ENCODE peak calls at places on chromosomes 5 and 9, in five cellular contexts. One of them, this sample, is unnamed.

GRCh38 chr5:189486-189885 is 1.8 kb upstream of the LRRC14B start:
- DNase-seq in GM12878: no peak
- DNase-seq in HepG2: no peak
- DNase-seq in H1: no peak
- DNase-seq in HCT116: no peak
- DNase-seq in this sample: no peak

GRCh38 chr9:85430659-85431370 is 310.9 kb downstream of the AGTPBP1 start:
- DNase-seq in HepG2: no peak
- DNase-seq in H1: no peak
- DNase-seq in GM12878: no peak
- DNase-seq in HCT116: no peak
- DNase-seq in this sample: no peak

GRCh38 chr5:64312496-64312895 is 146.9 kb downstream of the RNF180 start:
- DNase-seq in H1: no peak
- DNase-seq in GM12878: no peak
- DNase-seq in HCT116: no peak
- DNase-seq in HepG2: no peak
- DNase-seq in this sample: no peak

GRCh38 chr5:73365990-73366667 is 82.4 kb downstream of the FOXD1 start:
- DNase-seq in GM12878: no peak
- DNase-seq in HCT116: no peak
- DNase-seq in H1: no peak
- DNase-seq in HepG2: no peak
- DNase-seq in this sample: no peak

GRCh38 chr9:94872921-94873511 is 146.5 kb downstream of the AOPEP start:
- DNase-seq in H1: no peak
- DNase-seq in HepG2: no peak
- DNase-seq in HCT116: no peak
- DNase-seq in GM12878: no peak
- DNase-seq in this sample: no peak

GRCh38 chr9:87422999-87423398 is 74.7 kb upstream of the DAPK1 start:
- DNase-seq in GM12878: no peak
- DNase-seq in HepG2: no peak
- DNase-seq in HCT116: no peak
- DNase-seq in H1: no peak
- DNase-seq in this sample: no peak

GRCh38 chr9:72661401-72662135 is 140.2 kb downstream of the TMC1 start:
- DNase-seq in HepG2: no peak
- DNase-seq in HCT116: no peak
- DNase-seq in GM12878: no peak
- DNase-seq in H1: no peak
- DNase-seq in this sample: no peak

GRCh38 chr9:18979367-18979766 is 53.6 kb downstream of the SAXO1 start:
- DNase-seq in GM12878: no peak
- DNase-seq in H1: no peak
- DNase-seq in HepG2: no peak
- DNase-seq in HCT116: no peak
- DNase-seq in this sample: no peak

GRCh38 chr5:127335381-127335780 is 44.8 kb downstream of the MEGF10 start:
- DNase-seq in GM12878: no peak
- DNase-seq in HepG2: no peak
- DNase-seq in HCT116: no peak
- DNase-seq in H1: no peak
- DNase-seq in this sample: no peak

GRCh38 chr9:6997330-6997729 is 239.6 kb downstream of the KDM4C start:
- DNase-seq in H1: no peak
- DNase-seq in HepG2: no peak
- DNase-seq in GM12878: no peak
- DNase-seq in HCT116: no peak
- DNase-seq in this sample: no peak

GRCh38 chr5:56763711-56764466 is 51.5 kb upstream of the MAP3K1 start:
- DNase-seq in H1: no peak
- DNase-seq in HepG2: peak; percentile 26
- DNase-seq in GM12878: no peak
- DNase-seq in HCT116: no peak
- DNase-seq in this sample: no peak

GRCh38 chr9:68970150-68970549 is 43.8 kb downstream of the PRKACG start:
- DNase-seq in HepG2: no peak
- DNase-seq in H1: no peak
- DNase-seq in HCT116: no peak
- DNase-seq in GM12878: no peak
- DNase-seq in this sample: no peak

GRCh38 chr5:135486679-135487395 is 34.7 kb upstream of the TIFAB start:
- DNase-seq in GM12878: no peak
- DNase-seq in H1: no peak
- DNase-seq in HepG2: no peak
- DNase-seq in HCT116: no peak
- DNase-seq in this sample: no peak

GRCh38 chr5:53944981-53945380 is 365.4 kb downstream of the ARL15 start:
- DNase-seq in HCT116: no peak
- DNase-seq in H1: no peak
- DNase-seq in HepG2: peak; percentile 42
- DNase-seq in GM12878: no peak
- DNase-seq in this sample: no peak

GRCh38 chr9:127311239-127311741 is 46.7 kb downstream of the GARNL3 start:
- DNase-seq in HCT116: peak; percentile 1
- DNase-seq in H1: peak; percentile 68
- DNase-seq in HepG2: peak; percentile 30
- DNase-seq in GM12878: no peak
- DNase-seq in this sample: no peak

GRCh38 chr5:65292196-65292595 is 189.5 kb downstream of the ADAMTS6 start:
- DNase-seq in GM12878: no peak
- DNase-seq in H1: no peak
- DNase-seq in HepG2: no peak
- DNase-seq in HCT116: no peak
- DNase-seq in this sample: no peak

GRCh38 chr5:135343417-135343816 is 55.6 kb downstream of the MACROH2A1 start:
- DNase-seq in HCT116: no peak
- DNase-seq in H1: no peak
- DNase-seq in GM12878: no peak
- DNase-seq in HepG2: no peak
- DNase-seq in this sample: no peak

GRCh38 chr5:160324885-160325284 is 12.5 kb upstream of the CCNJL start:
- DNase-seq in HCT116: no peak
- DNase-seq in H1: no peak
- DNase-seq in GM12878: no peak
- DNase-seq in HepG2: no peak
- DNase-seq in this sample: no peak

GRCh38 chr5:112366987-112367386 is 52.1 kb downstream of the EPB41L4A start:
- DNase-seq in GM12878: no peak
- DNase-seq in H1: no peak
- DNase-seq in HepG2: peak; percentile 20
- DNase-seq in HCT116: peak; percentile 26
- DNase-seq in this sample: no peak

GRCh38 chr5:56123531-56124243 is 109.4 kb downstream of the ANKRD55 start:
- DNase-seq in HepG2: peak; percentile 99
- DNase-seq in H1: peak; percentile 50
- DNase-seq in HCT116: peak; percentile 91
- DNase-seq in GM12878: no peak
- DNase-seq in this sample: peak; percentile 47

GRCh38 chr5:61263072-61263471 is 69.0 kb upstream of the ZSWIM6 start:
- DNase-seq in H1: no peak
- DNase-seq in HepG2: no peak
- DNase-seq in GM12878: no peak
- DNase-seq in HCT116: no peak
- DNase-seq in this sample: no peak

GRCh38 chr5:167587768-167588167 is 703.7 kb upstream of the WWC1 start:
- DNase-seq in GM12878: no peak
- DNase-seq in H1: no peak
- DNase-seq in HCT116: peak; percentile 8
- DNase-seq in HepG2: peak; percentile 11
- DNase-seq in this sample: peak; percentile 42

GRCh38 chr9:70609542-70610286 is 195.3 kb upstream of the KLF9 start:
- DNase-seq in GM12878: no peak
- DNase-seq in H1: no peak
- DNase-seq in HepG2: no peak
- DNase-seq in HCT116: no peak
- DNase-seq in this sample: no peak

GRCh38 chr9:70603020-70603411 is 188.6 kb upstream of the KLF9 start:
- DNase-seq in HCT116: no peak
- DNase-seq in H1: no peak
- DNase-seq in HepG2: no peak
- DNase-seq in GM12878: no peak
- DNase-seq in this sample: no peak

GRCh38 chr9:70607329-70607728 is 192.9 kb upstream of the KLF9 start:
- DNase-seq in H1: no peak
- DNase-seq in GM12878: no peak
- DNase-seq in HepG2: no peak
- DNase-seq in HCT116: no peak
- DNase-seq in this sample: no peak

GRCh38 chr9:70610287-70610644 is 195.8 kb upstream of the KLF9 start:
- DNase-seq in H1: no peak
- DNase-seq in GM12878: no peak
- DNase-seq in HCT116: no peak
- DNase-seq in HepG2: no peak
- DNase-seq in this sample: no peak

DNA sequence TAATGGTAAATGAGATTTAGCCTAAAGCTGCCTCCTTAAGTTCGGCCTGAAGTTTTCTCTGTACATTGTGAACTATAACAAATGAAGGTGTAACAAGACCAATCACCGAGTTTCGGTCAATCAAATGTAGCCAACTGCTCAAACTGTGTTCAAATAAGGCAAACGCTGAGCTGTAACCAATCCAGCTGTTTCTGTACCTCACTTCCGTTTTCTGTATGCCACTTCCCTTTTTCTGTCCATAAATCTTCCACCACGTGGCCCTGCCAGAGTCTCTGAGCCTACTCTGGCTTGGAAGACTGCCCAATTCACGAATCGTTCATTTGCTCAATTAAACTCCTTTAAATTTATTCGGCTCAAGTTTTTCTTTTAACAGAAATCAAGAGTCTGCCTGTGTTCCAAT is 193.5 kb upstream of the KLF9 start:
- DNase-seq in H1: no peak
- DNase-seq in GM12878: no peak
- DNase-seq in HCT116: no peak
- DNase-seq in HepG2: no peak
- DNase-seq in this sample: no peak
- TF ChIP-seq YY1 in H1: no peak
- TF ChIP-seq YY1 in GM12878: no peak
- TF ChIP-seq YY1 in HCT116: no peak
- TF ChIP-seq YY1 in HepG2: no peak
- TF ChIP-seq YY1 in this sample: no peak

GRCh38 chr5:44167540-44167939 is 221.7 kb downstream of the FGF10 start:
- DNase-seq in H1: no peak
- DNase-seq in HepG2: no peak
- DNase-seq in GM12878: no peak
- DNase-seq in HCT116: no peak
- DNase-seq in this sample: no peak
- H3K9me3 ChIP-seq in H1: no peaks in the 10 kb centered on the region
- H3K9me3 ChIP-seq in HepG2: peaks cover 56% of the 10 kb centered on the region
- H3K9me3 ChIP-seq in GM12878: no peaks in the 10 kb centered on the region
- H3K9me3 ChIP-seq in HCT116: no peaks in the 10 kb centered on the region
- H3K9me3 ChIP-seq in this sample: no peaks in the 10 kb centered on the region

GRCh38 chr9:135149876-135150275 is 62.4 kb downstream of the OLFM1 start:
- DNase-seq in GM12878: no peak
- DNase-seq in HepG2: no peak
- DNase-seq in HCT116: no peak
- DNase-seq in H1: no peak
- DNase-seq in this sample: no peak
- TF ChIP-seq YY1 in GM12878: no peak
- TF ChIP-seq YY1 in HepG2: no peak
- TF ChIP-seq YY1 in HCT116: no peak
- TF ChIP-seq YY1 in H1: no peak
- TF ChIP-seq YY1 in this sample: no peak

GRCh38 chr5:129909225-129909624 is 5.0 kb downstream of the CHSY3 start:
- DNase-seq in H1: no peak
- DNase-seq in GM12878: no peak
- DNase-seq in HCT116: no peak
- DNase-seq in HepG2: no peak
- DNase-seq in this sample: no peak
- H3K9me3 ChIP-seq in H1: no peaks in the 10 kb centered on the region
- H3K9me3 ChIP-seq in GM12878: no peaks in the 10 kb centered on the region
- H3K9me3 ChIP-seq in HCT116: no peaks in the 10 kb centered on the region
- H3K9me3 ChIP-seq in HepG2: no peaks in the 10 kb centered on the region
- H3K9me3 ChIP-seq in this sample: no peaks in the 10 kb centered on the region

DNA sequence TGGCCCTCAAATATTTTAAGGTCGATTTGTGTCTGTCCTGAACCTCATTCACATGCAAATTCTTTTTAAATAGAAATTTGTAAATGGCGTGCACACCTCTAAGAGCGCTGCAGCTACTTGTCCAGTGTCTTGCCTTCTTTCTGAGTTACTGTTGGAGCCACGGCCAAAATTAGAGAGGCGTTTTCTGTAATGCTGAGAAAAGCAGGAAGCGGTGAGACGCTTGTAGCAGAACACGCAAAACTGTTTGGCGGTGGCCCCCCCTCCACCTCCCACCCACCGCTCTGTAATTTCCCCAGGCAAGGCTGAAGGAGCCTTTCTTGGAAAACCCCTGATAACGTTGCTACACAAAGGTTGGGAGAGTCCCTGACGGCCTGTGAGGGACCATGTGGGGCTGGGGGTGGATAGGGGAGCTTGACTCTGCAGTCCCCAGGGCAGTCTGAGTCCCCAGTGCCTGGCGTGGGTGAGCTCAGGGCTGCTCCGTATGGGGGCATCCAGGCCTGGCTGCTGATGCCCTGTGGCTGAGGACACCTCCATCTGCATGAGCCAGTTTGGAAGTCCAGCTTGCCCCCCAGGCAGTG is 96.5 kb downstream of the GADD45G start:
- DNase-seq in GM12878: peak; percentile 73
- DNase-seq in H1: no peak
- DNase-seq in HepG2: no peak
- DNase-seq in HCT116: no peak
- DNase-seq in this sample: no peak
- TF ChIP-seq YY1 in GM12878: peak; percentile 15
- TF ChIP-seq YY1 in H1: no peak
- TF ChIP-seq YY1 in HepG2: no peak
- TF ChIP-seq YY1 in HCT116: no peak
- TF ChIP-seq YY1 in this sample: no peak

GRCh38 chr5:150945947-150946346 is 41.2 kb upstream of the ZNF300 start:
- DNase-seq in H1: no peak
- DNase-seq in HCT116: no peak
- DNase-seq in GM12878: no peak
- DNase-seq in HepG2: no peak
- DNase-seq in this sample: no peak
- H3K9me3 ChIP-seq in H1: peaks cover 59% of the 10 kb centered on the region
- H3K9me3 ChIP-seq in HCT116: peaks cover 16% of the 10 kb centered on the region
- H3K9me3 ChIP-seq in GM12878: peaks cover 4% of the 10 kb centered on the region
- H3K9me3 ChIP-seq in HepG2: peaks cover 83% of the 10 kb centered on the region
- H3K9me3 ChIP-seq in this sample: peaks cover 42% of the 10 kb centered on the region

GRCh38 chr5:84191296-84191695 is 193.4 kb downstream of the EDIL3 start:
- DNase-seq in GM12878: no peak
- DNase-seq in HepG2: no peak
- DNase-seq in H1: no peak
- DNase-seq in HCT116: no peak
- DNase-seq in this sample: no peak
- TF ChIP-seq YY1 in GM12878: no peak
- TF ChIP-seq YY1 in HepG2: no peak
- TF ChIP-seq YY1 in H1: no peak
- TF ChIP-seq YY1 in HCT116: no peak
- TF ChIP-seq YY1 in this sample: no peak

This sample was measured in NT2/D1.